ENCODE peak calls at places on chromosomes 4 and X, in ten cellular contexts. E is Calu3; Y is IMR-90; V is glomerular endothelial cell; J is activated CD4-positive, alpha-beta memory T cell treated with anti-CD3 and anti-CD28 coated beads, Interleukin-2, amount 10 ng/mL, durations not matched to agents 7 days and 5 days; F is foreskin fibroblast; L is amniotic epithelial cell; G is activated CD4-positive, alpha-beta T cell treated with anti-CD3 and anti-CD28 coated beads for 48 hours; O is fibroblast of the aortic adventitia; N is CD8-positive, alpha-beta memory T cell. B is an unnamed sample.

GRCh38 chrX:44903107-44903506 is 30.1 kb downstream of the KDM6A start:
- DNase-seq in J (peak; percentile 16), E (no peak), L (peak; percentile 51), F (peak; percentile 52), N (no peak), O (peak; percentile 47), G (peak; percentile 23), V (peak; percentile 54), Y (peak; percentile 78), B (no peak)

GRCh38 chrX:38095971-38096529 is 89.7 kb downstream of the SYTL5 start:
- DNase-seq in O (peak; percentile 28), F (no peak), V (no peak), J (no peak), L (peak; percentile 42), N (no peak), E (no peak), Y (peak; percentile 58), G (no peak), B (no peak)

GRCh38 chr4:125368684-125369083 is 53.9 kb downstream of the FAT4 start:
- DNase-seq in N (no peak), V (peak; percentile 54), G (no peak), F (peak; percentile 55), J (no peak), L (peak; percentile 57), E (no peak), Y (peak; percentile 84), O (peak; percentile 94), B (peak; percentile 66)

GRCh38 chr4:120056249-120056648 is 10.4 kb downstream of the MAD2L1 start:
- DNase-seq in Y (peak; percentile 70), O (peak; percentile 74), G (no peak), L (peak; percentile 41), N (no peak), J (no peak), V (no peak), E (no peak), F (no peak), B (no peak)

GRCh38 chrX:21503593-21503992 is 129.4 kb downstream of the CNKSR2 start:
- DNase-seq in F (no peak), V (no peak), L (no peak), G (no peak), N (no peak), Y (no peak), J (no peak), E (no peak), O (no peak), B (no peak)

GRCh38 chr4:159041058-159042034 is 61.5 kb upstream of the RAPGEF2 start:
- DNase-seq in F (no peak), E (no peak), O (no peak), N (no peak), V (no peak), G (no peak), Y (no peak), J (no peak), L (no peak), B (no peak)

GRCh38 chr4:173538148-173538902 is 8.3 kb upstream of the HAND2 start:
- DNase-seq in Y (no peak), E (no peak), N (no peak), J (no peak), O (peak; percentile 49), F (no peak), L (peak; percentile 30), V (no peak), G (no peak), B (no peak)

GRCh38 chrX:10932842-10933440 is 178.2 kb upstream of the HCCS start:
- DNase-seq in V (no peak), F (peak; percentile 29), N (no peak), G (no peak), Y (peak; percentile 41), J (no peak), E (no peak), O (peak; percentile 35), L (no peak), B (no peak)

GRCh38 chr4:3111461-3111860 is 37.0 kb downstream of the HTT start:
- DNase-seq in E (no peak), O (peak; percentile 58), N (no peak), J (no peak), V (peak; percentile 80), Y (peak; percentile 82), G (no peak), L (peak; percentile 71), F (peak; percentile 47), B (no peak)

GRCh38 chrX:8927066-8927465 is 106.9 kb downstream of the FAM9B start:
- DNase-seq in V (no peak), N (no peak), E (no peak), G (no peak), L (no peak), Y (no peak), F (no peak), O (no peak), J (no peak), B (no peak)

GRCh38 chr4:124713213-124713592 is 671 bp upstream of the ANKRD50 start:
- DNase-seq in N (no peak), V (peak; percentile 65), G (peak; percentile 20), Y (peak; percentile 79), F (peak; percentile 63), L (peak; percentile 76), J (no peak), E (peak; percentile 70), O (peak; percentile 83), B (no peak)

GRCh38 chr4:148515248-148515647 is 73.0 kb upstream of the NR3C2 start:
- DNase-seq in L (peak; percentile 32), N (no peak), O (peak; percentile 40), V (peak; percentile 91), J (no peak), F (peak; percentile 4), E (no peak), G (no peak), Y (peak; percentile 57), B (no peak)

GRCh38 chrX:115011428-115011827 is 6.0 kb downstream of the IL13RA2 start:
- DNase-seq in Y (no peak), O (no peak), F (no peak), E (no peak), J (no peak), N (no peak), L (peak; percentile 10), V (no peak), G (no peak), B (no peak)

GRCh38 chrX:57929373-57929772 is 19.1 kb upstream of the ZXDA start:
- DNase-seq in G (no peak), O (peak; percentile 57), J (no peak), V (no peak), F (no peak), Y (peak; percentile 27), N (no peak), L (no peak), E (no peak), B (no peak)

GRCh38 chr4:145154573-145154972 is 25.8 kb downstream of the OTUD4 start:
- DNase-seq in N (no peak), J (no peak), G (no peak), V (no peak), Y (peak; percentile 35), F (no peak), E (peak; percentile 11), L (no peak), O (peak; percentile 42), B (no peak)

GRCh38 chrX:134717698-134718328 is 59.5 kb upstream of the PLAC1 start:
- DNase-seq in Y (peak; percentile 68), L (peak; percentile 45), V (no peak), N (no peak), F (peak; percentile 34), J (no peak), O (peak; percentile 60), E (no peak), G (peak; percentile 9), B (no peak)

GRCh38 chr4:47763279-47763678 is 74.6 kb downstream of the CORIN start:
- DNase-seq in J (no peak), Y (no peak), V (no peak), L (no peak), O (no peak), E (no peak), N (no peak), G (no peak), F (no peak), B (no peak)

GRCh38 chr4:79652232-79652631 is 244.2 kb upstream of the GK2 start:
- DNase-seq in E (peak; percentile 9), F (peak; percentile 4), Y (peak; percentile 82), N (no peak), V (peak; percentile 57), J (no peak), O (peak; percentile 79), G (no peak), L (peak; percentile 94), B (no peak)

GRCh38 chrX:39309018-39309620 is 507.9 kb downstream of the MID1IP1 start:
- DNase-seq in E (no peak), N (no peak), O (no peak), J (peak; percentile 22), G (peak; percentile 70), L (peak; percentile 80), Y (no peak), F (no peak), V (peak; percentile 39), B (no peak)

GRCh38 chrX:144896323-144896722 is 351.0 kb upstream of the SPANXN1 start:
- DNase-seq in V (no peak), N (no peak), F (no peak), L (no peak), O (peak; percentile 13), Y (no peak), J (no peak), E (no peak), G (no peak), B (peak; percentile 8)

GRCh38 chr4:8694651-8695151 is 102.1 kb downstream of the CPZ start:
- DNase-seq in N (no peak), O (no peak), V (no peak), E (no peak), F (no peak), J (no peak), L (no peak), Y (no peak), G (no peak), B (no peak)

GRCh38 chr4:182085051-182085480 is 158.1 kb upstream of the TENM3 start:
- DNase-seq in V (no peak), O (no peak), L (no peak), F (no peak), Y (no peak), N (no peak), J (no peak), G (no peak), E (no peak), B (no peak)

GRCh38 chr4:31984872-31985271 is 1264.7 kb downstream of the PCDH7 start:
- DNase-seq in F (no peak), E (no peak), O (peak; percentile 53), J (no peak), Y (no peak), G (no peak), L (peak; percentile 24), V (no peak), N (no peak), B (no peak)

GRCh38 chr4:912548-913279 is 19.4 kb downstream of the GAK start:
- DNase-seq in J (no peak), O (no peak), L (no peak), V (no peak), F (no peak), N (no peak), Y (no peak), E (no peak), G (no peak), B (no peak)

GRCh38 chrX:133495464-133496391 is 80.4 kb upstream of the GPC4 start:
- DNase-seq in J (no peak), G (no peak), Y (peak; percentile 26), E (peak; percentile 1), F (no peak), O (peak; percentile 88), L (peak; percentile 13), V (no peak), N (no peak), B (no peak)